ENCODE peak calls at places on chromosomes 12 and 14, in eight cellular contexts. A is kidney tubule cell; B is NCI-H226; K is Right ventricle myocardium superior; I is activated CD4-positive, alpha-beta T cell treated with anti-CD3 and anti-CD28 coated beads, Interleukin-2, amount 10 ng/mL, durations not matched to agents 24 days and 14 days; R is GM20000; Z is NCI-H1092 treated with DMSO at 0.1 percent for 48 hours; C is brain pericyte. L is an unnamed sample.

GRCh38 chr12:75479963-75480461 is 543 bp upstream of the GLIPR1 start:
- DNase-seq in C (no peak), Z (no peak), K (no peak), R (no peak), B (no peak), I (peak), A (peak), L (no peak)

GRCh38 chr12:92674500-92674899 is 28.3 kb upstream of the PLEKHG7 start:
- DNase-seq in A (no peak), B (no peak), C (no peak), R (no peak), K (peak), I (no peak), Z (no peak), L (no peak)

GRCh38 chr12:26239127-26239500 is 43.7 kb downstream of the SSPN start:
- DNase-seq in K (no peak), B (peak), C (no peak), A (no peak), Z (no peak), I (peak), R (no peak), L (no peak)

GRCh38 chr12:3256103-3256551 is 178.9 kb downstream of the TSPAN9 start:
- DNase-seq in I (no peak), Z (no peak), R (no peak), A (no peak), C (no peak), B (no peak), K (peak), L (no peak)

GRCh38 chr12:68374315-68374982 is 42.3 kb upstream of the MDM1 start:
- DNase-seq in C (no peak), B (no peak), A (no peak), I (peak), R (peak), Z (no peak), K (no peak), L (peak)

GRCh38 chr12:3600951-3601350 is 109.9 kb downstream of the PRMT8 start:
- DNase-seq in A (no peak), B (no peak), I (no peak), Z (no peak), R (no peak), C (no peak), K (no peak), L (no peak)

GRCh38 chr12:78790148-78790547 is 74.4 kb upstream of the SYT1 start:
- DNase-seq in B (no peak), K (no peak), Z (no peak), I (no peak), C (no peak), R (no peak), A (no peak), L (no peak)

GRCh38 chr12:15322164-15323054 is at the start of gene PTPRO:
- DNase-seq in B (peak), C (no peak), A (peak), I (peak), R (no peak), Z (peak), K (no peak), L (no peak)

GRCh38 chr14:54299393-54300363 is 97.1 kb upstream of the CDKN3 start:
- DNase-seq in K (no peak), C (no peak), Z (no peak), A (no peak), R (no peak), I (no peak), B (peak), L (no peak)

GRCh38 chr12:49059385-49060232 is 985 bp downstream of the KMT2D start:
- DNase-seq in I (peak), Z (no peak), B (peak), A (peak), R (peak), K (no peak), C (no peak), L (no peak)

GRCh38 chr12:104578453-104578852 is 121.7 kb downstream of the CHST11 start:
- DNase-seq in R (no peak), I (no peak), C (no peak), A (peak), K (no peak), Z (no peak), B (no peak), L (no peak)

GRCh38 chr12:104522985-104523719 is 66.4 kb downstream of the CHST11 start:
- DNase-seq in R (no peak), C (no peak), Z (no peak), K (no peak), I (no peak), B (no peak), A (no peak), L (no peak)

GRCh38 chr14:104393898-104394605 is 185.5 kb upstream of the C14orf180 start:
- DNase-seq in B (no peak), A (no peak), I (peak), Z (no peak), K (peak), C (no peak), R (no peak), L (peak)

GRCh38 chr12:112347521-112347920 is 34.7 kb downstream of the HECTD4 start:
- DNase-seq in R (peak), C (peak), Z (no peak), I (no peak), B (peak), A (peak), K (no peak), L (no peak)

GRCh38 chr14:53247596-53248370 is 94.7 kb upstream of the DDHD1 start:
- DNase-seq in B (no peak), R (no peak), K (no peak), I (no peak), C (no peak), A (no peak), Z (peak), L (no peak)

GRCh38 chr14:88468396-88468795 is 82.9 kb downstream of the SPATA7 start:
- DNase-seq in Z (no peak), B (no peak), I (no peak), K (no peak), R (no peak), A (peak), C (no peak), L (no peak)

GRCh38 chr12:92675092-92675865 is 27.5 kb upstream of the PLEKHG7 start:
- DNase-seq in C (no peak), I (no peak), K (no peak), Z (no peak), B (no peak), R (no peak), A (no peak), L (no peak)

GRCh38 chr14:52413729-52414453 is 99.8 kb downstream of the PTGER2 start:
- DNase-seq in K (no peak), R (no peak), C (no peak), A (no peak), B (no peak), Z (no peak), I (no peak), L (no peak)

GRCh38 chr12:44511289-44511688 is 364.8 kb downstream of the NELL2 start:
- DNase-seq in K (no peak), R (peak), C (no peak), B (no peak), Z (no peak), A (no peak), I (no peak), L (no peak)

GRCh38 chr12:108255203-108255602 is 83.9 kb downstream of the CMKLR1 start:
- DNase-seq in K (no peak), I (no peak), Z (no peak), R (no peak), B (no peak), A (no peak), C (no peak), L (no peak)

L was measured in activated effector memory CD4-positive, alpha-beta T cell treated with Interleukin-2 at 50 U/mL for 16 hours.